ENCODE peak calls at places on chromosomes 13 and 19, in four cellular contexts. Z is naive thymus-derived CD8-positive, alpha-beta T cell; N is T-helper 22 cell; E is activated CD4-positive, CD25-positive, alpha-beta regulatory T cell. H is an unnamed sample.

GRCh38 chr13:100512422-100512821 is 76.2 kb downstream of the GGACT start:
- DNase-seq in Z (no peak), N (no peak), E (no peak), H (no peak)

GRCh38 chr13:41942462-41943094 is 18.3 kb downstream of the VWA8 start:
- DNase-seq in Z (no peak), N (no peak), E (no peak), H (peak)

GRCh38 chr19:40597329-40597838 is 3.8 kb upstream of the LTBP4 start:
- DNase-seq in Z (no peak), N (no peak), E (no peak), H (no peak)

GRCh38 chr19:1646149-1646930 is 6.1 kb downstream of the TCF3 start:
- DNase-seq in Z (no peak), N (no peak), E (no peak), H (peak)

GRCh38 chr19:46678110-46678732 is 17.2 kb upstream of the DACT3 start:
- DNase-seq in Z (peak), N (peak), E (peak), H (peak)

GRCh38 chr19:46350029-46350757 is 3.3 kb downstream of the PPP5C start:
- DNase-seq in Z (no peak), N (no peak), E (no peak), H (no peak)

GRCh38 chr13:44331446-44331845 is 42.2 kb upstream of the SERP2 start:
- DNase-seq in Z (no peak), N (no peak), E (no peak), H (no peak)

GRCh38 chr19:10760268-10760944 is 42.5 kb downstream of the DNM2 start:
- DNase-seq in Z (peak), N (peak), E (no peak), H (no peak)

GRCh38 chr19:45792482-45793177 is at the start of gene DMWD:
- DNase-seq in Z (peak), N (peak), E (peak), H (peak)

GRCh38 chr13:73131247-73131646 is 72.4 kb downstream of the KLF5 start:
- DNase-seq in Z (no peak), N (no peak), E (no peak), H (no peak)

GRCh38 chr19:38684078-38684861 is 36.8 kb downstream of the ACTN4 start:
- DNase-seq in Z (no peak), N (peak), E (no peak), H (no peak)

GRCh38 chr19:18160792-18161690 is 8.1 kb downstream of the PIK3R2 start:
- DNase-seq in Z (peak), N (peak), E (peak), H (peak)

GRCh38 chr13:28704919-28705318 is 13.9 kb downstream of the SLC46A3 start:
- DNase-seq in Z (no peak), N (no peak), E (no peak), H (no peak)

GRCh38 chr13:99956473-99957349 is 14.9 kb downstream of the ZIC5 start:
- DNase-seq in Z (no peak), N (no peak), E (no peak), H (peak)

GRCh38 chr19:1650627-1651009 is 1.8 kb downstream of the TCF3 start:
- DNase-seq in Z (peak), N (no peak), E (no peak), H (peak)

GRCh38 chr13:45879666-45880065 is 28.1 kb upstream of the SIAH3 start:
- DNase-seq in Z (no peak), N (no peak), E (no peak), H (peak)

GRCh38 chr19:51251453-51251790 is 542 bp downstream of the SIGLECL1 start:
- DNase-seq in Z (no peak), N (no peak), E (no peak), H (no peak)

GRCh38 chr13:113427562-113428468 is 25.5 kb downstream of the ADPRHL1 start:
- DNase-seq in Z (no peak), N (no peak), E (no peak), H (no peak)

GRCh38 chr13:39417643-39418042 is 185.3 kb downstream of the LHFPL6 start:
- DNase-seq in Z (no peak), N (no peak), E (no peak), H (peak)

GRCh38 chr13:98405107-98405571 is 171.8 kb downstream of the STK24 start:
- DNase-seq in Z (no peak), N (no peak), E (no peak), H (peak)

GRCh38 chr19:46000497-46001246 is 5.4 kb downstream of the CCDC61 start:
- DNase-seq in Z (peak), N (peak), E (peak), H (peak)

GRCh38 chr19:46040952-46041500 is at the start of gene IGFL4:
- DNase-seq in Z (no peak), N (no peak), E (no peak), H (no peak)

GRCh38 chr19:18085702-18086457 is 854 bp downstream of the IL12RB1 start:
- DNase-seq in Z (no peak), N (no peak), E (no peak), H (no peak)

GRCh38 chr13:33409673-33410072 is 124.1 kb upstream of the STARD13 start:
- DNase-seq in Z (no peak), N (no peak), E (no peak), H (no peak)

GRCh38 chr19:14127176-14127575 is 9.2 kb downstream of the ASF1B start:
- DNase-seq in Z (no peak), N (no peak), E (no peak), H (no peak)

GRCh38 chr13:79282976-79283375 is 123.1 kb downstream of the RBM26 start:
- DNase-seq in Z (no peak), N (no peak), E (no peak), H (no peak)

GRCh38 chr13:21402586-21403307 is 56.4 kb downstream of the ZDHHC20 start:
- DNase-seq in Z (no peak), N (no peak), E (no peak), H (no peak)

GRCh38 chr13:99261040-99261439 is 2.9 kb upstream of the GPR18 start:
- DNase-seq in Z (no peak), N (no peak), E (no peak), H (no peak)

GRCh38 chr13:76398426-76398825 is 487.8 kb downstream of the KCTD12 start:
- DNase-seq in Z (no peak), N (no peak), E (no peak), H (no peak)

GRCh38 chr13:27271572-27272096 is 1.0 kb downstream of the RASL11A start:
- DNase-seq in Z (no peak), N (no peak), E (no peak), H (no peak)

GRCh38 chr19:56156768-56157167 is 15.7 kb downstream of the ZNF444 start:
- DNase-seq in Z (no peak), N (no peak), E (no peak), H (no peak)

GRCh38 chr19:58563034-58563573 is 4.7 kb upstream of the UBE2M start:
- DNase-seq in Z (no peak), N (no peak), E (no peak), H (peak)

GRCh38 chr19:11754663-11755062 is 12.1 kb upstream of the ZNF441 start:
- DNase-seq in Z (no peak), N (no peak), E (no peak), H (no peak)

GRCh38 chr13:27641711-27642502 is 20.2 kb downstream of the POLR1D start:
- DNase-seq in Z (no peak), N (no peak), E (no peak), H (no peak)

GRCh38 chr19:12985049-12985776 is 10.1 kb upstream of the NFIX start:
- DNase-seq in Z (no peak), N (no peak), E (no peak), H (no peak)

GRCh38 chr19:21697171-21697570 is 70.2 kb downstream of the ZNF100 start:
- DNase-seq in Z (no peak), N (no peak), E (no peak), H (no peak)

GRCh38 chr19:42571136-42571535 is 23.6 kb downstream of the CEACAM8 start:
- DNase-seq in Z (no peak), N (no peak), E (no peak), H (no peak)

GRCh38 chr19:38941979-38942378 is 11.2 kb downstream of the MRPS12 start:
- DNase-seq in Z (no peak), N (no peak), E (no peak), H (no peak)

GRCh38 chr19:10625003-10625761 is at the start of gene SLC44A2:
- DNase-seq in Z (no peak), N (no peak), E (no peak), H (peak)